ENCODE peak calls at places on chromosomes 2 and 18, in six cellular contexts. L, Z, N, V, Q and H are unnamed samples.

GRCh38 chr2:240208631-240209211 is 68.3 kb upstream of the OTOS start:
- DNase-seq in L (no peak), Z (peak), N (no peak), V (no peak), Q (peak), H (no peak)

GRCh38 chr2:239227661-239228371 is 173.0 kb downstream of the HDAC4 start:
- DNase-seq in L (no peak), Z (peak), N (peak), V (no peak), Q (peak), H (no peak)

GRCh38 chr2:200479617-200480292 is 30.1 kb downstream of the KCTD18 start:
- DNase-seq in L (peak), Z (peak), N (peak), V (no peak), Q (no peak), H (no peak)

GRCh38 chr2:19868705-19869550 is 32.9 kb downstream of the TTC32 start:
- DNase-seq in L (no peak), Z (peak), N (no peak), V (peak), Q (no peak), H (no peak)

GRCh38 chr18:9787126-9787525 is 79.0 kb downstream of the RAB31 start:
- DNase-seq in L (no peak), Z (no peak), N (peak), V (no peak), Q (no peak), H (no peak)

GRCh38 chr2:205835982-205836381 is 153.7 kb downstream of the NRP2 start:
- DNase-seq in L (no peak), Z (no peak), N (no peak), V (no peak), Q (no peak), H (no peak)

GRCh38 chr2:159419403-159419802 is 132.9 kb upstream of the WDSUB1 start:
- DNase-seq in L (no peak), Z (no peak), N (no peak), V (no peak), Q (no peak), H (no peak)

GRCh38 chr2:41495050-41495449 is 552.8 kb upstream of the PKDCC start:
- DNase-seq in L (peak), Z (no peak), N (no peak), V (no peak), Q (no peak), H (no peak)

GRCh38 chr2:96669539-96670215 is 27.1 kb downstream of the FER1L5 start:
- DNase-seq in L (no peak), Z (no peak), N (no peak), V (no peak), Q (no peak), H (no peak)

GRCh38 chr2:13193900-13194299 is 477.2 kb downstream of the TRIB2 start:
- DNase-seq in L (peak), Z (no peak), N (peak), V (peak), Q (no peak), H (no peak)

GRCh38 chr2:25887624-25888242 is 9.4 kb upstream of the ASXL2 start:
- DNase-seq in L (no peak), Z (no peak), N (no peak), V (no peak), Q (no peak), H (no peak)

GRCh38 chr2:97645112-97645699 is 656 bp upstream of the COX5B start:
- DNase-seq in L (no peak), Z (peak), N (no peak), V (no peak), Q (no peak), H (no peak)

GRCh38 chr2:100984892-100985307 is 17.2 kb upstream of the RPL31 start:
- DNase-seq in L (peak), Z (peak), N (peak), V (peak), Q (peak), H (no peak)

GRCh38 chr2:202032841-202033316 is 776 bp upstream of the FZD7 start:
- DNase-seq in L (peak), Z (peak), N (peak), V (peak), Q (no peak), H (no peak)

GRCh38 chr2:177767768-177768167 is 304.8 kb downstream of the PDE11A start:
- DNase-seq in L (no peak), Z (no peak), N (no peak), V (no peak), Q (no peak), H (no peak)

GRCh38 chr18:58860747-58861224 is 3.9 kb upstream of the ZNF532 start:
- DNase-seq in L (no peak), Z (no peak), N (no peak), V (no peak), Q (no peak), H (no peak)

GRCh38 chr2:164984428-164984827 is 29.1 kb upstream of the SLC38A11 start:
- DNase-seq in L (no peak), Z (no peak), N (peak), V (no peak), Q (no peak), H (no peak)

GRCh38 chr2:69579561-69579960 is 64.0 kb downstream of the AAK1 start:
- DNase-seq in L (no peak), Z (no peak), N (no peak), V (no peak), Q (no peak), H (no peak)

GRCh38 chr2:74205586-74205985 is 7.2 kb downstream of the MTHFD2 start:
- DNase-seq in L (no peak), Z (no peak), N (no peak), V (no peak), Q (no peak), H (no peak)
- H3K4me3 ChIP-seq in L (no peak), Z (no peak), N (no peak), V (no peak), Q (no peak), H (no peak)

GRCh38 chr2:38092196-38092902 is 16.4 kb upstream of the CYP1B1 start:
- DNase-seq in L (peak), Z (peak), N (peak), V (no peak), Q (no peak), H (no peak)
- H3K27ac ChIP-seq in L (peak), Z (peak), N (peak), V (no peak), Q (peak), H (no peak)

GRCh38 chr2:172103471-172104292 is 982 bp upstream of the DLX2 start:
- DNase-seq in L (peak), Z (peak), N (peak), V (peak), Q (peak), H (peak)

GRCh38 chr2:172102858-172103359 is at the start of gene DLX2:
- DNase-seq in L (peak), Z (peak), N (peak), V (peak), Q (peak), H (peak)

GRCh38 chr2:172101707-172102158 is 967 bp downstream of the DLX2 start:
- DNase-seq in L (no peak), Z (peak), N (no peak), V (no peak), Q (no peak), H (no peak)

GRCh38 chr2:172101008-172101706 is 1.5 kb downstream of the DLX2 start:
- DNase-seq in L (no peak), Z (no peak), N (no peak), V (no peak), Q (no peak), H (no peak)

GRCh38 chr2:172102159-172102857 is 392 bp downstream of the DLX2 start:
- DNase-seq in L (no peak), Z (peak), N (peak), V (no peak), Q (no peak), H (peak)
- H3K4me3 ChIP-seq in L (peak), Z (peak), N (peak), V (peak), Q (peak), H (peak)

GRCh38 chr2:10915731-10916331 is 4.1 kb downstream of the KCNF1 start:
- DNase-seq in L (no peak), Z (peak), N (no peak), V (no peak), Q (no peak), H (no peak)
- H3K27ac ChIP-seq in L (no peak), Z (no peak), N (no peak), V (no peak), Q (no peak), H (no peak)

GRCh38 chr2:232541195-232541960 is 1.9 kb downstream of the CHRNG start:
- DNase-seq in L (no peak), Z (peak), N (no peak), V (no peak), Q (no peak), H (no peak)

GRCh38 chr2:232540441-232541041 is 1.0 kb downstream of the CHRNG start:
- DNase-seq in L (no peak), Z (peak), N (no peak), V (no peak), Q (no peak), H (no peak)

GRCh38 chr2:232538671-232539070 is 821 bp upstream of the CHRNG start:
- DNase-seq in L (no peak), Z (peak), N (no peak), V (no peak), Q (no peak), H (no peak)

GRCh38 chr2:232537499-232537898 is 2.0 kb upstream of the CHRNG start:
- DNase-seq in L (no peak), Z (peak), N (no peak), V (no peak), Q (peak), H (no peak)

GRCh38 chr2:232539298-232540231 is at the start of gene CHRNG:
- DNase-seq in L (no peak), Z (peak), N (no peak), V (peak), Q (no peak), H (no peak)
- H3K4me3 ChIP-seq in L (no peak), Z (no peak), N (no peak), V (no peak), Q (no peak), H (no peak)

GRCh38 chr2:85652056-85652455 is 15.9 kb downstream of the SFTPB start:
- DNase-seq in L (no peak), Z (peak), N (no peak), V (no peak), Q (no peak), H (no peak)

GRCh38 chr2:85659324-85659981 is 8.5 kb downstream of the SFTPB start:
- DNase-seq in L (no peak), Z (peak), N (no peak), V (no peak), Q (no peak), H (no peak)

GRCh38 chr2:85656468-85656867 is 11.5 kb downstream of the SFTPB start:
- DNase-seq in L (no peak), Z (no peak), N (peak), V (no peak), Q (no peak), H (no peak)

GRCh38 chr2:85653996-85654395 is 14.0 kb downstream of the SFTPB start:
- DNase-seq in L (no peak), Z (no peak), N (no peak), V (no peak), Q (no peak), H (no peak)

DNA sequence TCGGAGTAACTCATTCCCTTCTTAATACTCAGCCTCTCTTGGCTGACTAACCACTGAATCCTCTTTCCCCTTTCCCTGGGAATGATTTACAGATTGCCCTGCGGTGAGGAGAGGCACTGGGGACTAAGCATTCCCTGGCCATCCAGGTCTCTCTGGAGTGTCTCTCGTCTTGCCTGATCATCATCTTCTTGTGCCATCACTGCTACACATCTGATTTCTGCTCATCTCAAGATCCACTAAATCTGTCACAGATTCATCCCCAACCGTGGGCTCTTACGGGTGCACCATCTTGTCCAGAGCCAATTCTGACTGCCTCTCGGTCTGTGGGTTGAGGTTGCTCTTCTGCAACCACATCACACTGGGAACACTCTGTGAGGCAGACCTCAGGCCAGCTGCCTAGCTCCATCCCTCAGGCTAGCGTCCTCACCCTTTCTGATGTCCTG is 12.0 kb downstream of the SFTPB start:
- DNase-seq in L (peak), Z (no peak), N (peak), V (no peak), Q (no peak), H (no peak)
- H3K27ac ChIP-seq in L (peak), Z (no peak), N (no peak), V (no peak), Q (no peak), H (no peak)

GRCh38 chr2:225042800-225043167 is 516 bp upstream of the DOCK10 start:
- DNase-seq in L (peak), Z (no peak), N (no peak), V (no peak), Q (no peak), H (no peak)

GRCh38 chr2:225041210-225041870 is 928 bp downstream of the DOCK10 start:
- DNase-seq in L (peak), Z (no peak), N (peak), V (no peak), Q (peak), H (no peak)

GRCh38 chr2:225041871-225042799 is at the start of gene DOCK10:
- DNase-seq in L (peak), Z (no peak), N (peak), V (peak), Q (peak), H (no peak)

GRCh38 chr2:225038076-225038571 is 4.1 kb downstream of the DOCK10 start:
- DNase-seq in L (no peak), Z (no peak), N (no peak), V (no peak), Q (no peak), H (no peak)

GRCh38 chr2:225040862-225041209 is 1.4 kb downstream of the DOCK10 start:
- DNase-seq in L (peak), Z (no peak), N (peak), V (no peak), Q (peak), H (no peak)
- H3K4me3 ChIP-seq in L (peak), Z (peak), N (peak), V (no peak), Q (peak), H (no peak)

GRCh38 chr18:36499938-36500337 is 202.4 kb downstream of the FHOD3 start:
- DNase-seq in L (no peak), Z (no peak), N (no peak), V (no peak), Q (no peak), H (no peak)
- H3K27ac ChIP-seq in L (no peak), Z (no peak), N (no peak), V (no peak), Q (no peak), H (no peak)

DNA sequence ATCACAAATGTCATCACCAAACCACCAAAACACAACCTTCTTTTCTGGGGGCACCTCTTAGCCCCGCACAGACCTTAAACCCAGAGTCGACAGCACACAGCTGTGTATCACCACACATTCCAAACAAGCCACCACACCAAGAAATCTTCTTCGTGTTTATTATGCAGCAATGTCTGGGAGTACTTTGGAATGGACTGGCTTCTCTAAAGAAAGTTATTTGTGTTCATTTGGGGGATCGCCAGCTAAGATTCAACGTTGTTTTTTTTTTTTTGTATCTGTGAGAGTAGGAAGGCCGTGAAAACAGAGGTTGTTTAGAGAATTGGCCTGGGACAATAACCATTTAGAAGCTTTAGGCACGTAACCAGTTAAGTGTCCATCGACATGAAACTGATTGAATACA is 1.0 kb upstream of the MTA3 start:
- DNase-seq in L (no peak), Z (no peak), N (peak), V (no peak), Q (no peak), H (no peak)
- H3K4me3 ChIP-seq in L (no peak), Z (no peak), N (no peak), V (no peak), Q (no peak), H (no peak)